ENCODE peak calls at places on chromosome 19, in six cellular contexts. One of them, this sample, is unnamed.

GRCh38 chr19:2683430-2683995 is 19.0 kb downstream of the GNG7 start:
- DNase-seq in colonic mucosa: no peak
- DNase-seq in heart right ventricle: no peak
- DNase-seq in uterus: no peak
- DNase-seq in heart left ventricle: no peak
- DNase-seq in dorsolateral prefrontal cortex: no peak
- DNase-seq in this sample: no peak

GRCh38 chr19:43525836-43526771 is 897 bp downstream of the ETHE1 start:
- DNase-seq in dorsolateral prefrontal cortex: no peak
- DNase-seq in heart right ventricle: no peak
- DNase-seq in colonic mucosa: peak
- DNase-seq in heart left ventricle: no peak
- DNase-seq in uterus: no peak
- DNase-seq in this sample: no peak

GRCh38 chr19:46919324-46919723 is 58.5 kb downstream of the ARHGAP35 start:
- DNase-seq in dorsolateral prefrontal cortex: no peak
- DNase-seq in heart right ventricle: no peak
- DNase-seq in uterus: no peak
- DNase-seq in heart left ventricle: no peak
- DNase-seq in colonic mucosa: no peak
- DNase-seq in this sample: no peak

GRCh38 chr19:12723383-12723642 is 419 bp downstream of the TNPO2 start:
- DNase-seq in colonic mucosa: no peak
- DNase-seq in heart left ventricle: no peak
- DNase-seq in dorsolateral prefrontal cortex: no peak
- DNase-seq in heart right ventricle: no peak
- DNase-seq in uterus: no peak
- DNase-seq in this sample: peak

GRCh38 chr19:15673176-15673654 is 328 bp downstream of the CYP4F12 start:
- DNase-seq in dorsolateral prefrontal cortex: no peak
- DNase-seq in colonic mucosa: peak
- DNase-seq in heart right ventricle: no peak
- DNase-seq in uterus: no peak
- DNase-seq in heart left ventricle: peak
- DNase-seq in this sample: no peak

GRCh38 chr19:43470288-43470687 is 4.9 kb upstream of the LYPD3 start:
- DNase-seq in colonic mucosa: no peak
- DNase-seq in heart left ventricle: no peak
- DNase-seq in dorsolateral prefrontal cortex: no peak
- DNase-seq in uterus: no peak
- DNase-seq in heart right ventricle: no peak
- DNase-seq in this sample: no peak

GRCh38 chr19:34490141-34490766 is 8.7 kb downstream of the WTIP start:
- DNase-seq in uterus: no peak
- DNase-seq in colonic mucosa: no peak
- DNase-seq in heart left ventricle: no peak
- DNase-seq in heart right ventricle: no peak
- DNase-seq in dorsolateral prefrontal cortex: no peak
- DNase-seq in this sample: no peak

GRCh38 chr19:1624458-1624857 is 19.2 kb upstream of the UQCR11 start:
- DNase-seq in heart left ventricle: peak
- DNase-seq in colonic mucosa: peak
- DNase-seq in uterus: peak
- DNase-seq in dorsolateral prefrontal cortex: peak
- DNase-seq in heart right ventricle: peak
- DNase-seq in this sample: peak

GRCh38 chr19:34732548-34733255 is 1.3 kb upstream of the ZNF181 start:
- DNase-seq in dorsolateral prefrontal cortex: no peak
- DNase-seq in colonic mucosa: peak
- DNase-seq in heart left ventricle: peak
- DNase-seq in uterus: peak
- DNase-seq in heart right ventricle: no peak
- DNase-seq in this sample: no peak

GRCh38 chr19:8423821-8424223 is 10.7 kb downstream of the MARCHF2 start:
- DNase-seq in uterus: peak
- DNase-seq in heart left ventricle: peak
- DNase-seq in heart right ventricle: peak
- DNase-seq in dorsolateral prefrontal cortex: peak
- DNase-seq in colonic mucosa: peak
- DNase-seq in this sample: peak

GRCh38 chr19:39436350-39436716 is 584 bp upstream of the RPS16 start:
- DNase-seq in heart right ventricle: no peak
- DNase-seq in heart left ventricle: no peak
- DNase-seq in uterus: no peak
- DNase-seq in colonic mucosa: no peak
- DNase-seq in dorsolateral prefrontal cortex: no peak
- DNase-seq in this sample: no peak

GRCh38 chr19:12788682-12789097 is 2.6 kb upstream of the JUNB start:
- DNase-seq in heart right ventricle: peak
- DNase-seq in heart left ventricle: peak
- DNase-seq in dorsolateral prefrontal cortex: peak
- DNase-seq in colonic mucosa: peak
- DNase-seq in uterus: peak
- DNase-seq in this sample: peak

GRCh38 chr19:35596366-35596999 is 10.5 kb downstream of the PMIS2 start:
- DNase-seq in heart right ventricle: no peak
- DNase-seq in dorsolateral prefrontal cortex: no peak
- DNase-seq in heart left ventricle: no peak
- DNase-seq in colonic mucosa: no peak
- DNase-seq in uterus: no peak
- DNase-seq in this sample: peak

GRCh38 chr19:1648926-1649541 is 3.4 kb downstream of the TCF3 start:
- DNase-seq in colonic mucosa: no peak
- DNase-seq in heart left ventricle: peak
- DNase-seq in dorsolateral prefrontal cortex: no peak
- DNase-seq in uterus: no peak
- DNase-seq in heart right ventricle: no peak
- DNase-seq in this sample: no peak

GRCh38 chr19:40559394-40559793 is 17.3 kb upstream of the SHKBP1 start:
- DNase-seq in uterus: no peak
- DNase-seq in colonic mucosa: no peak
- DNase-seq in heart right ventricle: no peak
- DNase-seq in heart left ventricle: no peak
- DNase-seq in dorsolateral prefrontal cortex: no peak
- DNase-seq in this sample: no peak

GRCh38 chr19:11306337-11306736 is 10.4 kb downstream of the TSPAN16 start:
- DNase-seq in heart left ventricle: no peak
- DNase-seq in heart right ventricle: no peak
- DNase-seq in dorsolateral prefrontal cortex: no peak
- DNase-seq in uterus: no peak
- DNase-seq in colonic mucosa: no peak
- DNase-seq in this sample: no peak

GRCh38 chr19:53881482-53882390 is at the start of gene PRKCG:
- DNase-seq in dorsolateral prefrontal cortex: peak
- DNase-seq in uterus: no peak
- DNase-seq in colonic mucosa: peak
- DNase-seq in heart left ventricle: no peak
- DNase-seq in heart right ventricle: no peak
- DNase-seq in this sample: peak

GRCh38 chr19:5387472-5387871 is 46.9 kb upstream of the PTPRS start:
- DNase-seq in heart left ventricle: no peak
- DNase-seq in heart right ventricle: no peak
- DNase-seq in uterus: no peak
- DNase-seq in colonic mucosa: no peak
- DNase-seq in dorsolateral prefrontal cortex: no peak
- DNase-seq in this sample: no peak

GRCh38 chr19:9792191-9793050 is 23.9 kb upstream of the ZNF846 start:
- DNase-seq in uterus: peak
- DNase-seq in colonic mucosa: peak
- DNase-seq in heart left ventricle: peak
- DNase-seq in heart right ventricle: peak
- DNase-seq in dorsolateral prefrontal cortex: peak
- DNase-seq in this sample: peak

GRCh38 chr19:50607388-50607787 is 32.3 kb downstream of the SYT3 start:
- DNase-seq in uterus: no peak
- DNase-seq in colonic mucosa: no peak
- DNase-seq in heart left ventricle: no peak
- DNase-seq in dorsolateral prefrontal cortex: no peak
- DNase-seq in heart right ventricle: no peak
- DNase-seq in this sample: no peak

GRCh38 chr19:50602496-50602895 is 34.3 kb upstream of the LRRC4B start:
- DNase-seq in uterus: no peak
- DNase-seq in heart left ventricle: no peak
- DNase-seq in colonic mucosa: no peak
- DNase-seq in dorsolateral prefrontal cortex: no peak
- DNase-seq in heart right ventricle: no peak
- DNase-seq in this sample: no peak

GRCh38 chr19:50602935-50603334 is 34.7 kb upstream of the LRRC4B start:
- DNase-seq in heart right ventricle: no peak
- DNase-seq in colonic mucosa: no peak
- DNase-seq in uterus: no peak
- DNase-seq in heart left ventricle: no peak
- DNase-seq in dorsolateral prefrontal cortex: no peak
- DNase-seq in this sample: no peak

GRCh38 chr19:50607874-50608785 is 31.6 kb downstream of the SYT3 start:
- DNase-seq in dorsolateral prefrontal cortex: peak
- DNase-seq in uterus: peak
- DNase-seq in colonic mucosa: peak
- DNase-seq in heart left ventricle: peak
- DNase-seq in heart right ventricle: peak
- DNase-seq in this sample: peak
- TF ChIP-seq CTCF in dorsolateral prefrontal cortex: peak
- TF ChIP-seq CTCF in uterus: peak
- TF ChIP-seq CTCF in colonic mucosa: no peak
- TF ChIP-seq CTCF in heart left ventricle: peak
- TF ChIP-seq CTCF in heart right ventricle: peak
- TF ChIP-seq CTCF in this sample: peak

DNA sequence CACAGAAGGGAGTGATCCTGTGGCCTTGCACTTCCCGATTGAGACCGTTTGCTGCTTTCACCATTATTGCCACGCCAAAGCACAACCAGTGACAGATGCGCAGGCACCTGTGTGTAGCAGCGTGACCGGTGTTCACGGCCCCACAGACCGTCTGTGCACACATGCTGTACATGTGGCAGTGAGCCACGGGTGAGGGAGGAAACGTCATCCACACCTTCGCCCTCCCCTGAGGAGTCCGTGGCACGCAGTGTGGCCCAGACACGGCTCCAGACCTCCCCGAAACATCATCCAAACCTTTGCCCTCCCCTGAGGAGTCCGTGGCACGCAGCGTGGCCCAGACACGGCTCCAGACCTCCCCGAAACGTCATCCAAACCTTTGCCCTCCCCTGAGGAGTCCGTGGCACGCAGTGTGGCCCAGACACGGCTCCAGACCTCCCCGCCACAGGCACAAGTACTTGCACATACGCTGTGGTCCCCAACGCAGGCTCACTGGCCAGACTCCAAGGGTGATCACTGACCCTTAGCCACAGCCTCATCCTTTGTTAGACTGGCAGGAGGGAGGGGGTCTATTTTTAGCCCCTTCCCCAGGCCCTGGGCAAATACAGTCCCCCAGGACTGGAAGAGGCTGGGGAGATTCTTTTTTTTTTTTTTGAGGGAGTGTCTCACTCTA is 7.9 kb upstream of the SHC2 start:
- DNase-seq in dorsolateral prefrontal cortex: no peak
- DNase-seq in heart left ventricle: no peak
- DNase-seq in colonic mucosa: no peak
- DNase-seq in heart right ventricle: no peak
- DNase-seq in uterus: no peak
- DNase-seq in this sample: no peak
- H3K4me3 ChIP-seq in dorsolateral prefrontal cortex: no peak
- H3K4me3 ChIP-seq in heart left ventricle: no peak
- H3K4me3 ChIP-seq in colonic mucosa: no peak
- H3K4me3 ChIP-seq in heart right ventricle: no peak
- H3K4me3 ChIP-seq in uterus: no peak
- H3K4me3 ChIP-seq in this sample: no peak

DNA sequence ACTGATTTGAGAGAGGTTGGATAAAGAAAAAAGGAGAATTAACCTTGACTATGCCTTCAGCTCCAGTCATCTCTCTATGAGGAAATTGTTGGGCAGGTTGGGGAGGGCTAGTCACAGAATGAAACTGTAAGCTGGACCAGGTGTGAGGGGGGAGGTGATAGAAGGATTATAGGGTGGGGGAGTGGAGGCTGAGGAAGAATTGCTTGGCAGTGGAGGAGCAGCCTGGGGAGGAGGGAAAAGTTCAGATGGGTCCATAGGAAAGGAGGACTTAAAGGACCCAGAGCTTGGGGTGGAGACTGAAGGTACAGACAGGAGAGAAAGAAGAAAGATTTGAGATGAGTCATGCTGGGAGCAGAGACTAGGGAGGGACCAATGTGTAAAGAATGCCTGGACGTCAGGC is 8.2 kb upstream of the ZNF431 start:
- DNase-seq in heart left ventricle: no peak
- DNase-seq in uterus: no peak
- DNase-seq in colonic mucosa: no peak
- DNase-seq in dorsolateral prefrontal cortex: no peak
- DNase-seq in heart right ventricle: no peak
- DNase-seq in this sample: no peak
- TF ChIP-seq CTCF in heart left ventricle: no peak
- TF ChIP-seq CTCF in uterus: no peak
- TF ChIP-seq CTCF in colonic mucosa: no peak
- TF ChIP-seq CTCF in dorsolateral prefrontal cortex: no peak
- TF ChIP-seq CTCF in heart right ventricle: no peak
- TF ChIP-seq CTCF in this sample: no peak

GRCh38 chr19:55813906-55814305 is 17.9 kb downstream of the NLRP11 start:
- DNase-seq in colonic mucosa: no peak
- DNase-seq in uterus: no peak
- DNase-seq in heart left ventricle: no peak
- DNase-seq in heart right ventricle: no peak
- DNase-seq in dorsolateral prefrontal cortex: no peak
- DNase-seq in this sample: no peak

GRCh38 chr19:55809381-55810058 is 22.3 kb downstream of the NLRP11 start:
- DNase-seq in heart right ventricle: peak
- DNase-seq in colonic mucosa: peak
- DNase-seq in heart left ventricle: peak
- DNase-seq in dorsolateral prefrontal cortex: peak
- DNase-seq in uterus: no peak
- DNase-seq in this sample: peak

GRCh38 chr19:55811340-55811739 is 20.5 kb downstream of the NLRP11 start:
- DNase-seq in heart left ventricle: no peak
- DNase-seq in dorsolateral prefrontal cortex: no peak
- DNase-seq in heart right ventricle: no peak
- DNase-seq in colonic mucosa: no peak
- DNase-seq in uterus: no peak
- DNase-seq in this sample: no peak

DNA sequence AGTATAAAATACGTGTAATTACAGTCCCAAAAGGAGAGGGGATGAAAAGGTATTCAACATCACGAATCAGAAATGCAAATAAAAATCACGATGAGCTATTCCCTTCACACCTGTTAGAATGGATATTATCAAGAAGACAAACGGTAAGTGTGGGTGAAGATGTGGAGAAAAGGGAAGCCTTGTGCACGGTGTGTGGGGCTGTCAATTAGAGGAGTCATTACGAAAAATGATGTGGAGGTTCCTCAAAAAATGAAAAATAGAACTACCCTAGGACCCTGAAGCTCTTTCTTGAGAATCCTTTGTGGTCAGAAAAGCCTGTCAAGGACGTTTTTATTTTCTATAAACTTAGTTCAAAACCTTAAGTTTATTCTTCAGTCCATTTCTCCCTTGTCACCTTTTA is 19.4 kb downstream of the NLRP11 start:
- DNase-seq in heart left ventricle: no peak
- DNase-seq in colonic mucosa: no peak
- DNase-seq in dorsolateral prefrontal cortex: no peak
- DNase-seq in uterus: no peak
- DNase-seq in heart right ventricle: no peak
- DNase-seq in this sample: no peak
- H3K4me3 ChIP-seq in heart left ventricle: no peak
- H3K4me3 ChIP-seq in colonic mucosa: no peak
- H3K4me3 ChIP-seq in dorsolateral prefrontal cortex: no peak
- H3K4me3 ChIP-seq in uterus: no peak
- H3K4me3 ChIP-seq in heart right ventricle: no peak
- H3K4me3 ChIP-seq in this sample: no peak